ENCODE peak calls at places on chromosomes 3 and 15, in five cellular contexts. One of them, this sample, is unnamed. For H3K4me1, the result is how much of the 10 kb centered on the place peaks cover.

GRCh38 chr3:5019411-5020261 is 40.4 kb downstream of the BHLHE40 start:
- DNase-seq in mammary epithelial cell: no peak
- DNase-seq in esophagus squamous epithelium: no peak
- DNase-seq in right cardiac atrium: no peak
- DNase-seq in transverse colon: peak
- DNase-seq in this sample: no peak

GRCh38 chr15:28133281-28133680 is 34.2 kb upstream of the OCA2 start:
- DNase-seq in right cardiac atrium: no peak
- DNase-seq in transverse colon: no peak
- DNase-seq in mammary epithelial cell: no peak
- DNase-seq in esophagus squamous epithelium: no peak
- DNase-seq in this sample: no peak

GRCh38 chr3:45187597-45188210 is 38.4 kb downstream of the TMEM158 start:
- DNase-seq in esophagus squamous epithelium: no peak
- DNase-seq in mammary epithelial cell: peak
- DNase-seq in right cardiac atrium: no peak
- DNase-seq in transverse colon: no peak
- DNase-seq in this sample: peak

GRCh38 chr3:177597325-177598109 is 400.2 kb upstream of the TBL1XR1 start:
- DNase-seq in right cardiac atrium: peak
- DNase-seq in transverse colon: no peak
- DNase-seq in mammary epithelial cell: peak
- DNase-seq in esophagus squamous epithelium: no peak
- DNase-seq in this sample: peak

GRCh38 chr15:50262533-50262932 is 3.0 kb downstream of the HDC start:
- DNase-seq in mammary epithelial cell: no peak
- DNase-seq in right cardiac atrium: no peak
- DNase-seq in esophagus squamous epithelium: no peak
- DNase-seq in transverse colon: peak
- DNase-seq in this sample: no peak

GRCh38 chr3:59248976-59249375 is 199.2 kb upstream of the CFAP20DC start:
- DNase-seq in mammary epithelial cell: peak
- DNase-seq in transverse colon: no peak
- DNase-seq in right cardiac atrium: no peak
- DNase-seq in esophagus squamous epithelium: no peak
- DNase-seq in this sample: no peak

GRCh38 chr3:90010341-90010740 is 902.9 kb downstream of the EPHA3 start:
- DNase-seq in right cardiac atrium: no peak
- DNase-seq in transverse colon: no peak
- DNase-seq in esophagus squamous epithelium: no peak
- DNase-seq in mammary epithelial cell: peak
- DNase-seq in this sample: no peak

GRCh38 chr15:70096975-70097336 is 761 bp downstream of the TLE3 start:
- DNase-seq in right cardiac atrium: no peak
- DNase-seq in mammary epithelial cell: no peak
- DNase-seq in esophagus squamous epithelium: no peak
- DNase-seq in transverse colon: no peak
- DNase-seq in this sample: no peak

GRCh38 chr3:101170047-101170771 is 150.2 kb downstream of the IMPG2 start:
- DNase-seq in esophagus squamous epithelium: no peak
- DNase-seq in transverse colon: no peak
- DNase-seq in mammary epithelial cell: no peak
- DNase-seq in right cardiac atrium: no peak
- DNase-seq in this sample: no peak

GRCh38 chr15:40878785-40879184 is 4.8 kb upstream of the RHOV start:
- DNase-seq in right cardiac atrium: no peak
- DNase-seq in transverse colon: no peak
- DNase-seq in mammary epithelial cell: peak
- DNase-seq in esophagus squamous epithelium: no peak
- DNase-seq in this sample: no peak

GRCh38 chr3:24686764-24687163 is 192.1 kb upstream of the THRB start:
- DNase-seq in transverse colon: no peak
- DNase-seq in mammary epithelial cell: peak
- DNase-seq in esophagus squamous epithelium: no peak
- DNase-seq in right cardiac atrium: no peak
- DNase-seq in this sample: no peak

GRCh38 chr15:25022233-25022632 is 67.4 kb downstream of the SNRPN start:
- DNase-seq in transverse colon: no peak
- DNase-seq in right cardiac atrium: no peak
- DNase-seq in mammary epithelial cell: peak
- DNase-seq in esophagus squamous epithelium: no peak
- DNase-seq in this sample: no peak

GRCh38 chr3:4988815-4989648 is 9.8 kb downstream of the BHLHE40 start:
- DNase-seq in right cardiac atrium: peak
- DNase-seq in mammary epithelial cell: no peak
- DNase-seq in transverse colon: peak
- DNase-seq in esophagus squamous epithelium: no peak
- DNase-seq in this sample: peak

GRCh38 chr3:106261915-106262683 is 393.3 kb upstream of the CBLB start:
- DNase-seq in right cardiac atrium: no peak
- DNase-seq in transverse colon: no peak
- DNase-seq in mammary epithelial cell: peak
- DNase-seq in esophagus squamous epithelium: no peak
- DNase-seq in this sample: no peak

GRCh38 chr3:187150599-187150998 is 11.3 kb upstream of the RPL39L start:
- DNase-seq in mammary epithelial cell: no peak
- DNase-seq in esophagus squamous epithelium: no peak
- DNase-seq in transverse colon: peak
- DNase-seq in right cardiac atrium: no peak
- DNase-seq in this sample: peak

GRCh38 chr3:161599702-161600101 is 103.1 kb downstream of the OTOL1 start:
- DNase-seq in mammary epithelial cell: no peak
- DNase-seq in right cardiac atrium: no peak
- DNase-seq in esophagus squamous epithelium: no peak
- DNase-seq in transverse colon: no peak
- DNase-seq in this sample: no peak

GRCh38 chr3:25339220-25339619 is 88.8 kb upstream of the RARB start:
- DNase-seq in transverse colon: no peak
- DNase-seq in mammary epithelial cell: no peak
- DNase-seq in esophagus squamous epithelium: no peak
- DNase-seq in right cardiac atrium: no peak
- DNase-seq in this sample: no peak

GRCh38 chr3:58012302-58012701 is 4.1 kb downstream of the FLNB start:
- DNase-seq in esophagus squamous epithelium: no peak
- DNase-seq in transverse colon: no peak
- DNase-seq in mammary epithelial cell: no peak
- DNase-seq in right cardiac atrium: no peak
- DNase-seq in this sample: no peak

GRCh38 chr15:42457445-42458442 is 33.2 kb downstream of the ZNF106 start:
- DNase-seq in mammary epithelial cell: peak
- DNase-seq in esophagus squamous epithelium: no peak
- DNase-seq in right cardiac atrium: peak
- DNase-seq in transverse colon: peak
- DNase-seq in this sample: peak

GRCh38 chr3:127339943-127340861 is 52.4 kb upstream of the PRR20G start:
- DNase-seq in esophagus squamous epithelium: no peak
- DNase-seq in transverse colon: no peak
- DNase-seq in mammary epithelial cell: no peak
- DNase-seq in right cardiac atrium: no peak
- DNase-seq in this sample: no peak

GRCh38 chr3:89268059-89268458 is 160.6 kb downstream of the EPHA3 start:
- DNase-seq in right cardiac atrium: no peak
- DNase-seq in transverse colon: no peak
- DNase-seq in mammary epithelial cell: no peak
- DNase-seq in esophagus squamous epithelium: no peak
- DNase-seq in this sample: no peak

GRCh38 chr3:74633021-74633420 is 18.6 kb upstream of the CNTN3 start:
- DNase-seq in esophagus squamous epithelium: no peak
- DNase-seq in mammary epithelial cell: peak
- DNase-seq in right cardiac atrium: no peak
- DNase-seq in transverse colon: no peak
- DNase-seq in this sample: no peak

GRCh38 chr3:59816312-59816711 is 766.5 kb upstream of the CFAP20DC start:
- DNase-seq in esophagus squamous epithelium: no peak
- DNase-seq in mammary epithelial cell: peak
- DNase-seq in right cardiac atrium: no peak
- DNase-seq in transverse colon: no peak
- DNase-seq in this sample: no peak

GRCh38 chr3:112445839-112446238 is 53.4 kb downstream of the BTLA start:
- DNase-seq in esophagus squamous epithelium: no peak
- DNase-seq in transverse colon: no peak
- DNase-seq in right cardiac atrium: no peak
- DNase-seq in mammary epithelial cell: no peak
- DNase-seq in this sample: no peak

GRCh38 chr15:75036269-75036668 is 12.9 kb downstream of the PPCDC start:
- DNase-seq in mammary epithelial cell: peak
- DNase-seq in transverse colon: peak
- DNase-seq in right cardiac atrium: no peak
- DNase-seq in esophagus squamous epithelium: no peak
- DNase-seq in this sample: no peak

GRCh38 chr15:93929375-93930094 is 301.8 kb upstream of the MCTP2 start:
- DNase-seq in transverse colon: peak
- DNase-seq in esophagus squamous epithelium: no peak
- DNase-seq in mammary epithelial cell: peak
- DNase-seq in right cardiac atrium: peak
- DNase-seq in this sample: peak

GRCh38 chr3:53624467-53624866 is 130.1 kb downstream of the CACNA1D start:
- DNase-seq in esophagus squamous epithelium: no peak
- DNase-seq in transverse colon: no peak
- DNase-seq in right cardiac atrium: no peak
- DNase-seq in mammary epithelial cell: no peak
- DNase-seq in this sample: no peak

GRCh38 chr3:171528102-171528501 is 67.9 kb upstream of the TNIK start:
- DNase-seq in right cardiac atrium: no peak
- DNase-seq in esophagus squamous epithelium: no peak
- DNase-seq in mammary epithelial cell: no peak
- DNase-seq in transverse colon: no peak
- DNase-seq in this sample: no peak

GRCh38 chr15:98658831-98659699 is 10.7 kb downstream of the IGF1R start:
- DNase-seq in transverse colon: peak
- DNase-seq in mammary epithelial cell: peak
- DNase-seq in right cardiac atrium: no peak
- DNase-seq in esophagus squamous epithelium: no peak
- DNase-seq in this sample: no peak

GRCh38 chr15:81235781-81236507 is 39.3 kb downstream of the IL16 start:
- DNase-seq in esophagus squamous epithelium: no peak
- DNase-seq in mammary epithelial cell: peak
- DNase-seq in right cardiac atrium: peak
- DNase-seq in transverse colon: no peak
- DNase-seq in this sample: peak

GRCh38 chr15:59299919-59300617 is 72.6 kb downstream of the MYO1E start:
- DNase-seq in esophagus squamous epithelium: peak
- DNase-seq in mammary epithelial cell: peak
- DNase-seq in transverse colon: peak
- DNase-seq in right cardiac atrium: peak
- DNase-seq in this sample: peak

GRCh38 chr3:128282392-128283196 is 129.3 kb downstream of the EEFSEC start:
- DNase-seq in mammary epithelial cell: no peak
- DNase-seq in right cardiac atrium: peak
- DNase-seq in esophagus squamous epithelium: no peak
- DNase-seq in transverse colon: peak
- DNase-seq in this sample: peak

GRCh38 chr3:151909720-151910405 is 36.4 kb downstream of the SUCNR1 start:
- DNase-seq in transverse colon: no peak
- DNase-seq in esophagus squamous epithelium: no peak
- DNase-seq in right cardiac atrium: no peak
- DNase-seq in mammary epithelial cell: no peak
- DNase-seq in this sample: no peak

GRCh38 chr3:35651888-35652287 is 12.6 kb downstream of the ARPP21 start:
- DNase-seq in mammary epithelial cell: no peak
- DNase-seq in right cardiac atrium: no peak
- DNase-seq in transverse colon: no peak
- DNase-seq in esophagus squamous epithelium: no peak
- DNase-seq in this sample: no peak

GRCh38 chr3:141202682-141203081 is 28.9 kb upstream of the PXYLP1 start:
- DNase-seq in esophagus squamous epithelium: no peak
- DNase-seq in transverse colon: no peak
- DNase-seq in mammary epithelial cell: no peak
- DNase-seq in right cardiac atrium: no peak
- DNase-seq in this sample: no peak

DNA sequence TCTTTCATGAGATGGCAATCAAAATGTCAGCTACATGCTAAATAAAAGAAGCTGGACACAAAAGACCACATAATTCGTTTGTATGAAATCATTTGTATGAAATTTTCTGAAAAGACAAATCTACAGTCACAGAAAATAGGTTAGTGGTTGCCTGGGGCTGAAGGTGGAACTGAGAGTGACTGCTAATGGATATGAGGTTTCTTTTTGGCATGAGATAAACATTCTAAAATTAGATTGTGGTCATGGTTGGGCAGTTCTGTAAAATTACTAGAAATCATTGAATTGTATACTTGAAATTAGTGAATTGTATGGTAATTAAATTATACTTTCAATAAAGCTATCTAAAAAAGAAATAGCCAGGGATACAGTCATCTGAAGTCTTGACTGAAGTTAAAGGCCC is 2.7 kb upstream of the DMXL2 start:
- DNase-seq in transverse colon: no peak
- DNase-seq in mammary epithelial cell: no peak
- DNase-seq in esophagus squamous epithelium: no peak
- DNase-seq in right cardiac atrium: no peak
- DNase-seq in this sample: no peak
- H3K4me1 ChIP-seq in transverse colon: under half
- H3K4me1 ChIP-seq in mammary epithelial cell: under half
- H3K4me1 ChIP-seq in esophagus squamous epithelium: under half
- H3K4me1 ChIP-seq in right cardiac atrium: under half
- H3K4me1 ChIP-seq in this sample: under half

GRCh38 chr15:60644903-60645302 is 166.0 kb upstream of the ICE2 start:
- DNase-seq in mammary epithelial cell: no peak
- DNase-seq in esophagus squamous epithelium: no peak
- DNase-seq in right cardiac atrium: no peak
- DNase-seq in transverse colon: no peak
- DNase-seq in this sample: no peak
- H3K4me1 ChIP-seq in mammary epithelial cell: under half
- H3K4me1 ChIP-seq in esophagus squamous epithelium: under half
- H3K4me1 ChIP-seq in right cardiac atrium: under half
- H3K4me1 ChIP-seq in transverse colon: under half
- H3K4me1 ChIP-seq in this sample: under half

GRCh38 chr15:77773903-77774302 is 141.2 kb upstream of the LINGO1 start:
- DNase-seq in right cardiac atrium: no peak
- DNase-seq in transverse colon: no peak
- DNase-seq in mammary epithelial cell: no peak
- DNase-seq in esophagus squamous epithelium: no peak
- DNase-seq in this sample: no peak

GRCh38 chr15:77774350-77774749 is 141.6 kb upstream of the LINGO1 start:
- DNase-seq in mammary epithelial cell: no peak
- DNase-seq in right cardiac atrium: no peak
- DNase-seq in esophagus squamous epithelium: no peak
- DNase-seq in transverse colon: no peak
- DNase-seq in this sample: no peak

GRCh38 chr15:77775851-77776250 is 143.1 kb upstream of the LINGO1 start:
- DNase-seq in right cardiac atrium: no peak
- DNase-seq in esophagus squamous epithelium: no peak
- DNase-seq in mammary epithelial cell: no peak
- DNase-seq in transverse colon: no peak
- DNase-seq in this sample: no peak

GRCh38 chr15:77773003-77773402 is 140.3 kb upstream of the LINGO1 start:
- DNase-seq in mammary epithelial cell: no peak
- DNase-seq in right cardiac atrium: no peak
- DNase-seq in transverse colon: no peak
- DNase-seq in esophagus squamous epithelium: no peak
- DNase-seq in this sample: no peak

GRCh38 chr15:77775373-77775772 is 142.7 kb upstream of the LINGO1 start:
- DNase-seq in transverse colon: no peak
- DNase-seq in right cardiac atrium: no peak
- DNase-seq in esophagus squamous epithelium: no peak
- DNase-seq in mammary epithelial cell: no peak
- DNase-seq in this sample: no peak
- H3K4me1 ChIP-seq in transverse colon: under half
- H3K4me1 ChIP-seq in right cardiac atrium: under half
- H3K4me1 ChIP-seq in esophagus squamous epithelium: under half
- H3K4me1 ChIP-seq in mammary epithelial cell: under half
- H3K4me1 ChIP-seq in this sample: under half

GRCh38 chr3:55521086-55522060 is 34.3 kb upstream of the WNT5A start:
- DNase-seq in mammary epithelial cell: peak
- DNase-seq in transverse colon: peak
- DNase-seq in right cardiac atrium: no peak
- DNase-seq in esophagus squamous epithelium: no peak
- DNase-seq in this sample: no peak
- H3K4me1 ChIP-seq in mammary epithelial cell: under half
- H3K4me1 ChIP-seq in transverse colon: under half
- H3K4me1 ChIP-seq in right cardiac atrium: under half
- H3K4me1 ChIP-seq in esophagus squamous epithelium: under half
- H3K4me1 ChIP-seq in this sample: under half